ENCODE peak calls at places on chromosomes 7 and 10, in seven cellular contexts. C, Q, V, K, Z, L and B are unnamed samples.

GRCh38 chr7:67738-68395 is 124.5 kb upstream of the FAM20C start:
- DNase-seq in C (no peak), Q (no peak), V (no peak), K (peak), Z (no peak), L (peak), B (no peak)

GRCh38 chr10:86801995-86802394 is 45.6 kb downstream of the BMPR1A start:
- DNase-seq in C (no peak), Q (no peak), V (no peak), K (no peak), Z (no peak), L (no peak), B (no peak)

GRCh38 chr7:85341121-85341520 is 154.3 kb upstream of the SEMA3D start:
- DNase-seq in C (no peak), Q (no peak), V (no peak), K (no peak), Z (no peak), L (no peak), B (no peak)

GRCh38 chr10:120387326-120387725 is 69.7 kb upstream of the PLPP4 start:
- DNase-seq in C (no peak), Q (no peak), V (no peak), K (no peak), Z (no peak), L (no peak), B (no peak)

GRCh38 chr10:60975716-60976115 is 31.7 kb upstream of the RHOBTB1 start:
- DNase-seq in C (no peak), Q (no peak), V (no peak), K (no peak), Z (no peak), L (peak), B (peak)

GRCh38 chr7:114976666-114977065 is 54.8 kb downstream of the MDFIC start:
- DNase-seq in C (no peak), Q (no peak), V (no peak), K (no peak), Z (no peak), L (peak), B (no peak)

GRCh38 chr7:157755741-157756140 is 418.9 kb downstream of the DNAJB6 start:
- DNase-seq in C (no peak), Q (no peak), V (no peak), K (no peak), Z (no peak), L (no peak), B (no peak)

GRCh38 chr10:61899045-61899444 is 2.5 kb upstream of the ARID5B start:
- DNase-seq in C (no peak), Q (no peak), V (no peak), K (no peak), Z (no peak), L (peak), B (no peak)

GRCh38 chr7:110421490-110422241 is 669.3 kb upstream of the LRRN3 start:
- DNase-seq in C (no peak), Q (no peak), V (no peak), K (no peak), Z (no peak), L (no peak), B (no peak)

GRCh38 chr7:103637080-103637479 is 191.1 kb upstream of the SLC26A5 start:
- DNase-seq in C (no peak), Q (no peak), V (no peak), K (no peak), Z (no peak), L (peak), B (no peak)

GRCh38 chr7:14510268-14510667 is 392.3 kb downstream of the DGKB start:
- DNase-seq in C (no peak), Q (no peak), V (no peak), K (no peak), Z (no peak), L (no peak), B (no peak)

GRCh38 chr7:132347129-132347528 is 229.1 kb downstream of the PLXNA4 start:
- DNase-seq in C (no peak), Q (no peak), V (no peak), K (no peak), Z (no peak), L (no peak), B (no peak)

GRCh38 chr10:69491611-69492010 is 40.3 kb downstream of the TSPAN15 start:
- DNase-seq in C (no peak), Q (peak), V (no peak), K (no peak), Z (no peak), L (no peak), B (no peak)

GRCh38 chr7:93442478-93443224 is 131.9 kb downstream of the CALCR start:
- DNase-seq in C (no peak), Q (no peak), V (peak), K (no peak), Z (no peak), L (peak), B (peak)

GRCh38 chr7:91999631-92000571 is 59.2 kb downstream of the AKAP9 start:
- DNase-seq in C (no peak), Q (no peak), V (no peak), K (no peak), Z (no peak), L (no peak), B (peak)

GRCh38 chr7:139648617-139648932 is 125.1 kb downstream of the CLEC2L start:
- DNase-seq in C (no peak), Q (no peak), V (no peak), K (no peak), Z (no peak), L (no peak), B (no peak)

GRCh38 chr10:89214766-89215165 is 7.6 kb upstream of the CH25H start:
- DNase-seq in C (no peak), Q (no peak), V (no peak), K (no peak), Z (no peak), L (no peak), B (no peak)

GRCh38 chr10:95391570-95392249 is 100.9 kb upstream of the PDLIM1 start:
- DNase-seq in C (no peak), Q (no peak), V (no peak), K (no peak), Z (no peak), L (peak), B (no peak)

GRCh38 chr7:1696671-1697498 is 26.8 kb downstream of the ELFN1 start:
- DNase-seq in C (no peak), Q (no peak), V (no peak), K (peak), Z (no peak), L (no peak), B (no peak)

GRCh38 chr10:132637477-132638129 is 100.0 kb downstream of the INPP5A start:
- DNase-seq in C (no peak), Q (peak), V (no peak), K (peak), Z (peak), L (peak), B (peak)

GRCh38 chr10:72622271-72622670 is 3.6 kb downstream of the MICU1 start:
- DNase-seq in C (no peak), Q (no peak), V (no peak), K (no peak), Z (no peak), L (no peak), B (no peak)

GRCh38 chr7:23469150-23469960 is 936 bp downstream of the IGF2BP3 start:
- DNase-seq in C (no peak), Q (no peak), V (no peak), K (no peak), Z (no peak), L (no peak), B (peak)
- TF ChIP-seq POLR2A in C (no peak), Q (no peak), V (no peak), K (no peak), Z (no peak), L (no peak), B (no peak)

GRCh38 chr10:102433619-102434046 is 1.3 kb upstream of the CUEDC2 start:
- DNase-seq in C (no peak), Q (no peak), V (no peak), K (no peak), Z (no peak), L (no peak), B (no peak)

GRCh38 chr10:102431452-102432124 is 786 bp downstream of the CUEDC2 start:
- DNase-seq in C (no peak), Q (no peak), V (no peak), K (no peak), Z (no peak), L (no peak), B (no peak)

GRCh38 chr10:102434251-102434913 is 2.0 kb upstream of the CUEDC2 start:
- DNase-seq in C (no peak), Q (no peak), V (no peak), K (no peak), Z (no peak), L (peak), B (no peak)

GRCh38 chr10:102435098-102435497 is 2.7 kb upstream of the CUEDC2 start:
- DNase-seq in C (no peak), Q (no peak), V (no peak), K (no peak), Z (no peak), L (no peak), B (no peak)

GRCh38 chr10:102432162-102432950 is at the start of gene CUEDC2:
- DNase-seq in C (peak), Q (peak), V (peak), K (peak), Z (peak), L (peak), B (peak)
- TF ChIP-seq POLR2A in C (no peak), Q (peak), V (peak), K (peak), Z (peak), L (peak), B (peak)

GRCh38 chr7:30983914-30984247 is 20.1 kb downstream of the GHRHR start:
- DNase-seq in C (no peak), Q (no peak), V (no peak), K (no peak), Z (no peak), L (no peak), B (no peak)

GRCh38 chr7:30986331-30986730 is 22.6 kb downstream of the GHRHR start:
- DNase-seq in C (no peak), Q (no peak), V (no peak), K (no peak), Z (no peak), L (no peak), B (no peak)

GRCh38 chr7:30983042-30983913 is 19.5 kb downstream of the GHRHR start:
- DNase-seq in C (peak), Q (peak), V (peak), K (peak), Z (peak), L (peak), B (peak)

GRCh38 chr7:30985756-30986155 is 22.0 kb downstream of the GHRHR start:
- DNase-seq in C (no peak), Q (no peak), V (no peak), K (no peak), Z (no peak), L (no peak), B (no peak)

GRCh38 chr7:30984359-30985107 is 20.8 kb downstream of the GHRHR start:
- DNase-seq in C (no peak), Q (peak), V (no peak), K (no peak), Z (no peak), L (no peak), B (peak)
- TF ChIP-seq POLR2A in C (no peak), Q (no peak), V (no peak), K (no peak), Z (no peak), L (no peak), B (no peak)

GRCh38 chr7:44380831-44381493 is 55.6 kb upstream of the CAMK2B start:
- DNase-seq in C (no peak), Q (no peak), V (no peak), K (no peak), Z (peak), L (peak), B (no peak)
- TF ChIP-seq POLR2A in C (no peak), Q (no peak), V (no peak), K (no peak), Z (no peak), L (no peak), B (no peak)

DNA sequence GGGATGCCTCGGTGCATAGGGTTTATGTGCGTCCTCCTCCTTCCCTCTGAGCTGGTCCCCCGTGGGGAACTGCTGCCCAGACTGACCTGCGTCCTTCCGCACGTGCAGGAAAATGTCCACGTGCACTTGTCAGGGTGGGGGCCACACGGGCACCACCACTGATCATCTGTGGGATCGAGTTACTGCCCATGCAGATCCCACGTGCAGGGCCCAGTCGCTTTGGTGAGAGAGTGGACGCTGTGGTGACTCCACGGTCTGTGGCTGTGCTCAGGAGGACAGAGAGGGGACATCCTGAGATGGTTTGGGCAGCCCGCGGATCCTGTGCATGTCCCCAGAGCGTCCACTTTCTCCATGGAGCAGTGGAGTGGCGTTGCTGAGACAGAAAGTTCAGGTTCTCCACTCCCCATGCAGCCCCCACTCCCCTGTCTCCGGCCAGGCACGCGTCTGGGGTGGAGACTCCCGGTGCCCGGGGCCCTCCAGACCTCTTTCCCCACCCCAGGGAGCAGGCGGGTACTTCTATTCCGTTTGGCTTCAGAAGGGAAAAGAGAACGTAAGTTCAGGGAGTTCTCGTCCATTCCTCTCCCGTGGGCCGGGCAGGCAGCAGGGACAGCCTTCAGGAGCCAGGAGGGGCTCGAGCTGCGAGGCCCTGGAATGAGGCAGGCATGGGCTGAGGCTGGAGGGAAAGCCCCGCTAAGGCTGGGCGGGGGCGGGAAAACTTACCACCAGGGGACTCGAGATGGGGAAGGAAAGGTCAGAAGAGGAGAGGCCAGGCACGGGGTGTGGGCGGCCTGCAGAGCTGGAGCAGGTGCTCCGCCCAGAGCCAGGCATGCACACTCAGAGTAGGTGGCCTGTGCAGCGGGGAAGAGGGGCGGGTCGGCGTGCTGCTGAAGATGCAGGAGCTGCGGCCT is 59.9 kb downstream of the EGFR start:
- DNase-seq in C (no peak), Q (no peak), V (peak), K (no peak), Z (no peak), L (no peak), B (no peak)
- TF ChIP-seq POLR2A in C (no peak), Q (no peak), V (peak), K (no peak), Z (no peak), L (no peak), B (no peak)

GRCh38 chr7:12687213-12688171 is at the start of gene ARL4A:
- DNase-seq in C (peak), Q (peak), V (peak), K (peak), Z (peak), L (peak), B (peak)

GRCh38 chr7:12686234-12686893 is 1.1 kb upstream of the ARL4A start:
- DNase-seq in C (peak), Q (peak), V (peak), K (peak), Z (peak), L (peak), B (peak)

GRCh38 chr7:12685550-12685949 is 1.9 kb upstream of the ARL4A start:
- DNase-seq in C (no peak), Q (peak), V (no peak), K (no peak), Z (peak), L (peak), B (peak)

GRCh38 chr7:12684733-12685132 is 2.7 kb upstream of the ARL4A start:
- DNase-seq in C (no peak), Q (no peak), V (no peak), K (no peak), Z (no peak), L (no peak), B (no peak)

GRCh38 chr7:12686894-12687212 is 580 bp upstream of the ARL4A start:
- DNase-seq in C (no peak), Q (no peak), V (no peak), K (no peak), Z (no peak), L (no peak), B (no peak)
- TF ChIP-seq POLR2A in C (no peak), Q (no peak), V (no peak), K (peak), Z (no peak), L (peak), B (no peak)